ENCODE peak calls at places on chromosome 5, in four cellular contexts. Q, D, Z and X are unnamed samples.
A peak's percentile ranks its signal among the peaks of the same experiment; 100 is the strongest.

GRCh38 chr5:154179846-154180710 is 10.5 kb upstream of the GALNT10 start:
- DNase-seq in Q (peak; percentile 52), D (no peak), Z (no peak), X (peak; percentile 80)

GRCh38 chr5:93894471-93895354 is 153.3 kb upstream of the POU5F2 start:
- DNase-seq in Q (peak; percentile 10), D (no peak), Z (no peak), X (no peak)

GRCh38 chr5:157143127-157143959 is 678 bp upstream of the MED7 start:
- DNase-seq in Q (peak; percentile 11), D (no peak), Z (no peak), X (no peak)

GRCh38 chr5:98816574-98817222 is 43.2 kb downstream of the RGMB start:
- DNase-seq in Q (no peak), D (no peak), Z (no peak), X (no peak)

GRCh38 chr5:173302546-173303155 is 25.6 kb downstream of the STC2 start:
- DNase-seq in Q (peak; percentile 78), D (no peak), Z (peak; percentile 44), X (peak; percentile 37)

GRCh38 chr5:1324719-1325190 is 20.1 kb downstream of the CLPTM1L start:
- DNase-seq in Q (no peak), D (peak; percentile 56), Z (no peak), X (no peak)

GRCh38 chr5:132387649-132388117 is 18.2 kb downstream of the SLC22A5 start:
- DNase-seq in Q (peak; percentile 94), D (peak; percentile 29), Z (peak; percentile 97), X (no peak)

GRCh38 chr5:163473613-163474243 is 13.3 kb downstream of the HMMR start:
- DNase-seq in Q (no peak), D (no peak), Z (no peak), X (no peak)

GRCh38 chr5:52702877-52703276 is 84.8 kb upstream of the ITGA1 start:
- DNase-seq in Q (no peak), D (no peak), Z (no peak), X (no peak)

GRCh38 chr5:91928751-91929521 is 545.8 kb upstream of the ARRDC3 start:
- DNase-seq in Q (no peak), D (no peak), Z (no peak), X (peak; percentile 25)

GRCh38 chr5:150558088-150558621 is 50.2 kb downstream of the NDST1 start:
- DNase-seq in Q (no peak), D (no peak), Z (no peak), X (no peak)

GRCh38 chr5:59466271-59466670 is 427.3 kb downstream of the PDE4D start:
- DNase-seq in Q (no peak), D (no peak), Z (no peak), X (no peak)

GRCh38 chr5:54446169-54446786 is 9.2 kb upstream of the HSPB3 start:
- DNase-seq in Q (no peak), D (no peak), Z (no peak), X (no peak)

GRCh38 chr5:135339623-135340022 is 59.4 kb downstream of the MACROH2A1 start:
- DNase-seq in Q (no peak), D (no peak), Z (no peak), X (no peak)

GRCh38 chr5:138542120-138542955 is 698 bp downstream of the ETF1 start:
- DNase-seq in Q (no peak), D (no peak), Z (no peak), X (peak; percentile 4)

GRCh38 chr5:114412509-114413171 is 50.8 kb downstream of the KCNN2 start:
- DNase-seq in Q (no peak), D (no peak), Z (peak; percentile 90), X (no peak)

GRCh38 chr5:172071244-172071875 is 64.9 kb upstream of the FBXW11 start:
- DNase-seq in Q (no peak), D (no peak), Z (no peak), X (no peak)

GRCh38 chr5:153372433-153373167 is 117.9 kb upstream of the GRIA1 start:
- DNase-seq in Q (no peak), D (no peak), Z (no peak), X (no peak)

GRCh38 chr5:149320791-149321330 is 24.4 kb upstream of the GRPEL2 start:
- DNase-seq in Q (peak; percentile 94), D (no peak), Z (peak; percentile 84), X (peak; percentile 51)

GRCh38 chr5:15375557-15375956 is 124.4 kb upstream of the FBXL7 start:
- DNase-seq in Q (no peak), D (no peak), Z (no peak), X (no peak)

GRCh38 chr5:33488558-33489355 is 48.0 kb downstream of the TARS1 start:
- DNase-seq in Q (no peak), D (peak; percentile 73), Z (no peak), X (peak; percentile 33)

GRCh38 chr5:22889714-22890113 is 36.6 kb upstream of the CDH12 start:
- DNase-seq in Q (no peak), D (no peak), Z (no peak), X (no peak)

GRCh38 chr5:96984506-96985192 is 48.8 kb downstream of the LNPEP start:
- DNase-seq in Q (no peak), D (no peak), Z (peak; percentile 34), X (no peak)

GRCh38 chr5:128081111-128081865 is 2.3 kb upstream of the SLC12A2 start:
- DNase-seq in Q (no peak), D (no peak), Z (no peak), X (peak; percentile 6)

GRCh38 chr5:150567031-150567680 is 59.2 kb downstream of the NDST1 start:
- DNase-seq in Q (peak; percentile 65), D (no peak), Z (peak; percentile 84), X (no peak)

GRCh38 chr5:124741711-124742496 is 4.5 kb downstream of the ZNF608 start:
- DNase-seq in Q (peak; percentile 94), D (no peak), Z (no peak), X (peak; percentile 91)

DNA sequence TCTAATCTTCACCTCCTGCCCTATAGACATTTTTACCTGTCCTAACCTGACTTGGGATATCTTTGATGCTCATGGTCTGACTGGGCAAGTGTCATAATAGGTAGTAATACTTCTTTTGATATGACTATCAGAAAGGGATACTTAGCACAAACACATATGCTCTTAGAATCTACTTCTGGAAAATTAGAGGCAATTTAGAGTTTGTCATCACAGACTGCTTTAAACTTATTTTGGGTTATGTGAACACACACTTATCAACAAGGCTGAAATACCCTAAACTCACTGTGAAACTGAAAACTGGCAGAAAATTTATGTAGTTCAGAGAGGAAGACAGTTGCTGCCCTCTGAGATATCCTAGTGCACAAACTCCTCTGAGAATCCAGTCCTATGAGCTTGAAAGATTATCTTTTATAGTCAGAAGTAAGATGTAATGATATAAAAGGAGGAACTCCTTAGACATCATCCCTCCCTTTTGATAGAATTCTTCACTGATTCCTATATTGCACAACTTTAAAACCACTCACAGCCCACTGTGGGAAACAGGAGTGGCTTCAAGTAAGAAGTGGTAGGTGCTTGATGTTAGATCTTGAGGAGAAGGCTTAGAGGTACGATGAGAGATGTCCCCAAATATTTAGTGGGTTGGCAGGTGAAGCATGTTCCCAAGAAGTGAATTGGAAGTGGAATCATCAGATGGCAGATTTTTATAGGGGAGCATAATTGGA is 273.3 kb downstream of the MAN2A1 start:
- DNase-seq in Q (no peak), D (no peak), Z (no peak), X (no peak)
- TF ChIP-seq CTCF in Q (no peak), D (no peak), Z (no peak), X (no peak)

GRCh38 chr5:142795246-142795645 is 25.1 kb downstream of the ARHGAP26 start:
- DNase-seq in Q (no peak), D (no peak), Z (no peak), X (no peak)

GRCh38 chr5:142798099-142798768 is 28.1 kb downstream of the ARHGAP26 start:
- DNase-seq in Q (no peak), D (no peak), Z (no peak), X (no peak)

GRCh38 chr5:142794527-142794926 is 24.4 kb downstream of the ARHGAP26 start:
- DNase-seq in Q (no peak), D (no peak), Z (no peak), X (no peak)

GRCh38 chr5:142796492-142797109 is 26.4 kb downstream of the ARHGAP26 start:
- DNase-seq in Q (no peak), D (no peak), Z (no peak), X (no peak)

DNA sequence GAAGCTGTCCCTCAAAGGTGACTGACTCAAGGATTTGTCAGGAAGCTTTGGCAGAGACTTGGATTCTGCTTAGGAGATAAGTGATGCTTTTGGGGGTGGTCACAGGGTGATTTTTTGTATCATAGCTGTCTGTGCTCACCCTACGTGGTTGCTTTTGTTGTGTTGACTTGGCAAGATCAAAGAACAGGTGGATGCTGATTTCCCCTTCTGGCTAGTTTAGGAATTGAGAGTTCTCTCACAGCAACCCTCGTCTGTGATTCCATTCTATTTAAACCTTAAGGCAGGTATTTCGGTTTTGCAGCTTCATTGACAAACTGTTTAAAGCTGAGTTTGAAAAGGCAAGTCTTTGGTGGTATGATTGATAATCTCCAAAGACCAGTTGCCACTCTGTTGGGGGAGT is 27.2 kb downstream of the ARHGAP26 start:
- DNase-seq in Q (no peak), D (no peak), Z (no peak), X (no peak)
- TF ChIP-seq CTCF in Q (no peak), D (no peak), Z (no peak), X (no peak)

GRCh38 chr5:34656001-34656699 is at the start of gene RAI14:
- DNase-seq in Q (peak; percentile 75), D (peak; percentile 95), Z (no peak), X (peak; percentile 89)

GRCh38 chr5:34659168-34659567 is 3.0 kb downstream of the RAI14 start:
- DNase-seq in Q (no peak), D (no peak), Z (no peak), X (no peak)

GRCh38 chr5:34656700-34657549 is 797 bp downstream of the RAI14 start:
- DNase-seq in Q (no peak), D (peak; percentile 88), Z (no peak), X (peak; percentile 43)

GRCh38 chr5:34657550-34657921 is 1.4 kb downstream of the RAI14 start:
- DNase-seq in Q (no peak), D (peak; percentile 44), Z (no peak), X (peak; percentile 69)

DNA sequence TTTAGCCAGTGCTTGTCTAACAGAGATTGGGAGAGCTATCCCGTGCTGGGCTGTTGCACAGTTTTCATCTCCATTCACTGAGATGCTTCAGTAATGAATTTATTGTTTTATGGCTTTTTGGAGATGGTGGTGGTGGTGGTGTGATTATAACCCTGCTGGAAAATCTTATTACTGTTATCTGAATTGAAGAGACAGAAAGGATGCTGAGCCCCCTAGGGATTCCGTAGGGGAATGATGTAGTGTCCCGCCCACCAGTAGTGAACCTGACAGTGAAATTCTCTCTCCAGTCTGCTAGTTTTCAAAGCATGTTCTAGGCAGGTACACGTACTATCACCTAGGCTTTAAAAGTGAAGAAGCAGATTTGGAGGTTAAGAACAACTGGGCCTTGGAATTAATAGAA is 1.9 kb downstream of the RAI14 start:
- DNase-seq in Q (peak; percentile 62), D (no peak), Z (no peak), X (no peak)
- TF ChIP-seq CTCF in Q (peak; percentile 53), D (no peak), Z (peak; percentile 20), X (no peak)

GRCh38 chr5:143448518-143448917 is 45.0 kb upstream of the NR3C1 start:
- DNase-seq in Q (no peak), D (no peak), Z (no peak), X (no peak)
- TF ChIP-seq CTCF in Q (peak; percentile 7), D (no peak), Z (no peak), X (no peak)

GRCh38 chr5:6632324-6632930 is 417 bp downstream of the NSUN2 start:
- DNase-seq in Q (peak; percentile 22), D (peak; percentile 93), Z (no peak), X (no peak)
- TF ChIP-seq CTCF in Q (peak; percentile 37), D (no peak), Z (peak; percentile 13), X (peak; percentile 10)

GRCh38 chr5:118060833-118061232 is 927.5 kb downstream of the DTWD2 start:
- DNase-seq in Q (no peak), D (no peak), Z (no peak), X (no peak)
- TF ChIP-seq CTCF in Q (peak; percentile 16), D (no peak), Z (peak; percentile 14), X (peak; percentile 51)